ENCODE peak calls at places on chromosomes 3 and 15, in eight cellular contexts. C is H9; A is activated T-helper 1 cell treated with Interleukin-2 at 50 U/mL for 16 hours; I is heart right ventricle; V is GM03348; K is activated CD4-positive, alpha-beta T cell treated with anti-CD3 and anti-CD28 coated beads, Interleukin-2, amount 50 U/mL, for 1 hour; P is astrocyte of the spinal cord; R is GM19239. S is an unnamed sample.

GRCh38 chr15:88606437-88606794 is 14.7 kb upstream of the AEN start:
- DNase-seq in R (no peak), C (no peak), I (no peak), P (no peak), K (no peak), V (no peak), A (no peak), S (no peak)

GRCh38 chr15:70065006-70065722 is 32.6 kb downstream of the TLE3 start:
- DNase-seq in P (no peak), V (no peak), I (no peak), K (no peak), R (no peak), A (no peak), C (no peak), S (no peak)

GRCh38 chr3:8976540-8977182 is 13.4 kb upstream of the RAD18 start:
- DNase-seq in P (no peak), C (no peak), A (no peak), V (no peak), K (no peak), R (no peak), I (no peak), S (no peak)

GRCh38 chr3:101850327-101851048 is 1.2 kb downstream of the NFKBIZ start:
- DNase-seq in P (peak; percentile 80), R (no peak), V (peak; percentile 65), A (peak; percentile 25), K (peak; percentile 26), C (no peak), I (no peak), S (no peak)

GRCh38 chr3:97901327-97902295 is 70.6 kb downstream of the RIOX2 start:
- DNase-seq in C (no peak), I (peak; percentile 22), V (no peak), R (no peak), A (no peak), P (no peak), K (no peak), S (no peak)

GRCh38 chr3:166634091-166634746 is 745.9 kb downstream of the ZBBX start:
- DNase-seq in R (no peak), I (no peak), P (no peak), V (no peak), A (no peak), K (no peak), C (no peak), S (no peak)

GRCh38 chr3:157040456-157040855 is 119.5 kb downstream of the CCNL1 start:
- DNase-seq in R (no peak), C (no peak), K (no peak), P (no peak), I (no peak), A (no peak), V (no peak), S (no peak)

GRCh38 chr3:56838441-56838840 is 36.7 kb upstream of the ARHGEF3 start:
- DNase-seq in V (no peak), A (no peak), P (no peak), R (no peak), I (no peak), C (no peak), K (no peak), S (no peak)

GRCh38 chr3:30924763-30925162 is 30.3 kb upstream of the GADL1 start:
- DNase-seq in P (no peak), A (no peak), V (no peak), R (no peak), I (no peak), C (no peak), K (no peak), S (no peak)

GRCh38 chr15:92616621-92617179 is 38.9 kb downstream of the FAM174B start:
- DNase-seq in A (no peak), C (no peak), R (no peak), P (peak; percentile 19), K (no peak), V (no peak), I (no peak), S (no peak)

GRCh38 chr3:192445768-192446644 is 281.3 kb downstream of the FGF12 start:
- DNase-seq in P (no peak), V (peak; percentile 11), A (no peak), I (no peak), R (no peak), K (no peak), C (no peak), S (no peak)

GRCh38 chr3:156445117-156445968 is 109.6 kb downstream of the SSR3 start:
- DNase-seq in C (no peak), V (no peak), A (no peak), R (no peak), K (no peak), I (no peak), P (no peak), S (no peak)

GRCh38 chr15:31397851-31398661 is 71.4 kb downstream of the KLF13 start:
- DNase-seq in P (no peak), R (no peak), I (no peak), K (no peak), C (peak; percentile 48), A (no peak), V (no peak), S (peak; percentile 49)

GRCh38 chr3:151203053-151203420 is at the start of gene GPR171:
- DNase-seq in A (peak; percentile 54), I (no peak), C (no peak), V (no peak), P (no peak), R (peak; percentile 7), K (peak; percentile 60), S (no peak)

GRCh38 chr3:159257954-159258353 is 456.1 kb downstream of the MFSD1 start:
- DNase-seq in P (no peak), K (no peak), R (no peak), V (no peak), A (no peak), I (no peak), C (no peak), S (no peak)

GRCh38 chr3:52240059-52240885 is 1.3 kb upstream of the TWF2 start:
- DNase-seq in P (peak; percentile 85), R (no peak), I (peak; percentile 26), V (peak; percentile 93), K (peak; percentile 48), A (no peak), C (peak; percentile 61), S (peak; percentile 47)

GRCh38 chr3:182214406-182214805 is 502.7 kb downstream of the SOX2 start:
- DNase-seq in C (no peak), K (no peak), R (no peak), I (no peak), V (no peak), P (no peak), A (no peak), S (no peak)

GRCh38 chr15:91853968-91854943 is 748 bp downstream of the SLCO3A1 start:
- DNase-seq in C (peak; percentile 51), I (peak; percentile 49), V (peak; percentile 83), P (peak; percentile 10), A (peak; percentile 18), R (no peak), K (peak; percentile 44), S (peak; percentile 76)

GRCh38 chr15:101070502-101071273 is 151.5 kb downstream of the LRRK1 start:
- DNase-seq in V (peak; percentile 81), I (no peak), P (peak; percentile 85), A (no peak), C (no peak), R (no peak), K (no peak), S (peak; percentile 47)

GRCh38 chr3:112472676-112473075 is 26.6 kb downstream of the BTLA start:
- DNase-seq in R (no peak), P (peak; percentile 27), A (no peak), V (no peak), I (no peak), K (no peak), C (no peak), S (no peak)

GRCh38 chr3:24773798-24774197 is 279.1 kb upstream of the THRB start:
- DNase-seq in P (peak; percentile 72), A (no peak), I (peak; percentile 20), V (peak; percentile 40), K (no peak), R (no peak), C (peak; percentile 80), S (peak; percentile 69)

GRCh38 chr3:193140381-193140780 is 100.6 kb upstream of the PLAAT1 start:
- DNase-seq in P (peak; percentile 68), I (no peak), K (no peak), R (no peak), C (no peak), V (no peak), A (no peak), S (no peak)

GRCh38 chr3:120684896-120685295 is 2.9 kb upstream of the HGD start:
- DNase-seq in I (no peak), A (no peak), R (no peak), K (no peak), P (no peak), C (no peak), V (no peak), S (no peak)

GRCh38 chr3:23761440-23761896 is 44.3 kb upstream of the UBE2E1 start:
- DNase-seq in K (no peak), R (no peak), A (no peak), V (no peak), I (no peak), P (peak; percentile 28), C (peak; percentile 66), S (no peak)

GRCh38 chr3:192917258-192917507 is 473 bp downstream of the MB21D2 start:
- DNase-seq in V (no peak), A (no peak), I (peak; percentile 39), R (no peak), K (peak; percentile 17), C (no peak), P (no peak), S (no peak)

GRCh38 chr3:50138266-50139230 is 16.6 kb upstream of the SEMA3F start:
- DNase-seq in R (no peak), V (peak; percentile 57), K (no peak), C (peak; percentile 63), P (no peak), I (no peak), A (no peak), S (no peak)

GRCh38 chr3:188950832-188951489 is 220.8 kb upstream of the TPRG1 start:
- DNase-seq in P (peak; percentile 98), I (peak; percentile 68), V (peak; percentile 87), C (no peak), R (no peak), K (no peak), A (no peak), S (no peak)

GRCh38 chr15:70806992-70807712 is 43.8 kb upstream of the UACA start:
- DNase-seq in R (no peak), K (no peak), C (no peak), V (no peak), A (no peak), I (peak; percentile 49), P (peak; percentile 45), S (no peak)

GRCh38 chr3:143167956-143168355 is 48.4 kb downstream of the CHST2 start:
- DNase-seq in K (no peak), V (no peak), R (no peak), C (no peak), P (no peak), A (no peak), I (no peak), S (no peak)

GRCh38 chr3:129025691-129026435 is 24.8 kb downstream of the EFCC1 start:
- DNase-seq in C (no peak), V (peak; percentile 53), R (no peak), I (peak; percentile 74), P (no peak), A (no peak), K (no peak), S (no peak)

S was measured in ecto neural progenitor cell.